ENCODE peak calls at places on chromosomes 6 and 20, in seven cellular contexts. One of them, this sample, is unnamed.

GRCh38 chr6:52253494-52253893 is 9.2 kb upstream of the IL17F start:
- DNase-seq in T-helper 2 cell treated with Interferon-gamma antibody and Interleukin-4, amounts not matched to agents 5 μg/mL and 100 μg/mL, for 36 hours: peak
- DNase-seq in stimulated activated CD4-positive, alpha-beta T cell treated with anti-CD3 and anti-CD28 coated beads, Interleukin-1b, Interleukin-23, amount 100 ng/mL, for 1 hour: no peak
- DNase-seq in stimulated activated naive B cell treated with anti-CD40 and anti-IgM and Interleukin-4, amounts not matched to agents 10 μg/mL and 1 μg/mL and 100 μg/mL, for 72 hours: no peak
- DNase-seq in mesendoderm: no peak
- DNase-seq in naive B cell: no peak
- DNase-seq in AG04450: no peak
- DNase-seq in this sample: no peak

GRCh38 chr6:110140650-110141049 is 38.8 kb downstream of the WASF1 start:
- DNase-seq in T-helper 2 cell treated with Interferon-gamma antibody and Interleukin-4, amounts not matched to agents 5 μg/mL and 100 μg/mL, for 36 hours: no peak
- DNase-seq in mesendoderm: peak
- DNase-seq in AG04450: peak
- DNase-seq in stimulated activated naive B cell treated with anti-CD40 and anti-IgM and Interleukin-4, amounts not matched to agents 10 μg/mL and 1 μg/mL and 100 μg/mL, for 72 hours: no peak
- DNase-seq in naive B cell: no peak
- DNase-seq in stimulated activated CD4-positive, alpha-beta T cell treated with anti-CD3 and anti-CD28 coated beads, Interleukin-1b, Interleukin-23, amount 100 ng/mL, for 1 hour: no peak
- DNase-seq in this sample: no peak

GRCh38 chr6:157401734-157402338 is 20.8 kb downstream of the ZDHHC14 start:
- DNase-seq in T-helper 2 cell treated with Interferon-gamma antibody and Interleukin-4, amounts not matched to agents 5 μg/mL and 100 μg/mL, for 36 hours: no peak
- DNase-seq in naive B cell: no peak
- DNase-seq in mesendoderm: no peak
- DNase-seq in stimulated activated naive B cell treated with anti-CD40 and anti-IgM and Interleukin-4, amounts not matched to agents 10 μg/mL and 1 μg/mL and 100 μg/mL, for 72 hours: no peak
- DNase-seq in AG04450: no peak
- DNase-seq in stimulated activated CD4-positive, alpha-beta T cell treated with anti-CD3 and anti-CD28 coated beads, Interleukin-1b, Interleukin-23, amount 100 ng/mL, for 1 hour: no peak
- DNase-seq in this sample: no peak

GRCh38 chr6:146913842-146914562 is 290.2 kb upstream of the STXBP5 start:
- DNase-seq in mesendoderm: peak
- DNase-seq in stimulated activated CD4-positive, alpha-beta T cell treated with anti-CD3 and anti-CD28 coated beads, Interleukin-1b, Interleukin-23, amount 100 ng/mL, for 1 hour: no peak
- DNase-seq in stimulated activated naive B cell treated with anti-CD40 and anti-IgM and Interleukin-4, amounts not matched to agents 10 μg/mL and 1 μg/mL and 100 μg/mL, for 72 hours: no peak
- DNase-seq in naive B cell: no peak
- DNase-seq in T-helper 2 cell treated with Interferon-gamma antibody and Interleukin-4, amounts not matched to agents 5 μg/mL and 100 μg/mL, for 36 hours: peak
- DNase-seq in AG04450: peak
- DNase-seq in this sample: peak

GRCh38 chr6:163457637-163458561 is 43.4 kb downstream of the QKI start:
- DNase-seq in naive B cell: no peak
- DNase-seq in stimulated activated CD4-positive, alpha-beta T cell treated with anti-CD3 and anti-CD28 coated beads, Interleukin-1b, Interleukin-23, amount 100 ng/mL, for 1 hour: no peak
- DNase-seq in AG04450: peak
- DNase-seq in mesendoderm: peak
- DNase-seq in T-helper 2 cell treated with Interferon-gamma antibody and Interleukin-4, amounts not matched to agents 5 μg/mL and 100 μg/mL, for 36 hours: no peak
- DNase-seq in stimulated activated naive B cell treated with anti-CD40 and anti-IgM and Interleukin-4, amounts not matched to agents 10 μg/mL and 1 μg/mL and 100 μg/mL, for 72 hours: no peak
- DNase-seq in this sample: no peak

GRCh38 chr6:9428416-9429172 is 986.3 kb downstream of the TFAP2A start:
- DNase-seq in stimulated activated naive B cell treated with anti-CD40 and anti-IgM and Interleukin-4, amounts not matched to agents 10 μg/mL and 1 μg/mL and 100 μg/mL, for 72 hours: no peak
- DNase-seq in mesendoderm: no peak
- DNase-seq in naive B cell: no peak
- DNase-seq in stimulated activated CD4-positive, alpha-beta T cell treated with anti-CD3 and anti-CD28 coated beads, Interleukin-1b, Interleukin-23, amount 100 ng/mL, for 1 hour: no peak
- DNase-seq in T-helper 2 cell treated with Interferon-gamma antibody and Interleukin-4, amounts not matched to agents 5 μg/mL and 100 μg/mL, for 36 hours: no peak
- DNase-seq in AG04450: no peak
- DNase-seq in this sample: no peak

GRCh38 chr20:49694450-49695071 is 19.1 kb downstream of the B4GALT5 start:
- DNase-seq in mesendoderm: peak
- DNase-seq in T-helper 2 cell treated with Interferon-gamma antibody and Interleukin-4, amounts not matched to agents 5 μg/mL and 100 μg/mL, for 36 hours: no peak
- DNase-seq in stimulated activated CD4-positive, alpha-beta T cell treated with anti-CD3 and anti-CD28 coated beads, Interleukin-1b, Interleukin-23, amount 100 ng/mL, for 1 hour: no peak
- DNase-seq in AG04450: no peak
- DNase-seq in naive B cell: no peak
- DNase-seq in stimulated activated naive B cell treated with anti-CD40 and anti-IgM and Interleukin-4, amounts not matched to agents 10 μg/mL and 1 μg/mL and 100 μg/mL, for 72 hours: no peak
- DNase-seq in this sample: no peak

GRCh38 chr6:66103954-66104353 is 396.9 kb upstream of the EYS start:
- DNase-seq in stimulated activated CD4-positive, alpha-beta T cell treated with anti-CD3 and anti-CD28 coated beads, Interleukin-1b, Interleukin-23, amount 100 ng/mL, for 1 hour: no peak
- DNase-seq in naive B cell: no peak
- DNase-seq in AG04450: no peak
- DNase-seq in mesendoderm: peak
- DNase-seq in stimulated activated naive B cell treated with anti-CD40 and anti-IgM and Interleukin-4, amounts not matched to agents 10 μg/mL and 1 μg/mL and 100 μg/mL, for 72 hours: no peak
- DNase-seq in T-helper 2 cell treated with Interferon-gamma antibody and Interleukin-4, amounts not matched to agents 5 μg/mL and 100 μg/mL, for 36 hours: no peak
- DNase-seq in this sample: no peak

GRCh38 chr6:37396571-37397185 is 36.3 kb upstream of the CMTR1 start:
- DNase-seq in T-helper 2 cell treated with Interferon-gamma antibody and Interleukin-4, amounts not matched to agents 5 μg/mL and 100 μg/mL, for 36 hours: no peak
- DNase-seq in naive B cell: no peak
- DNase-seq in mesendoderm: no peak
- DNase-seq in AG04450: no peak
- DNase-seq in stimulated activated naive B cell treated with anti-CD40 and anti-IgM and Interleukin-4, amounts not matched to agents 10 μg/mL and 1 μg/mL and 100 μg/mL, for 72 hours: no peak
- DNase-seq in stimulated activated CD4-positive, alpha-beta T cell treated with anti-CD3 and anti-CD28 coated beads, Interleukin-1b, Interleukin-23, amount 100 ng/mL, for 1 hour: no peak
- DNase-seq in this sample: no peak

GRCh38 chr6:36659271-36659670 is 19.2 kb upstream of the CDKN1A start:
- DNase-seq in stimulated activated naive B cell treated with anti-CD40 and anti-IgM and Interleukin-4, amounts not matched to agents 10 μg/mL and 1 μg/mL and 100 μg/mL, for 72 hours: no peak
- DNase-seq in T-helper 2 cell treated with Interferon-gamma antibody and Interleukin-4, amounts not matched to agents 5 μg/mL and 100 μg/mL, for 36 hours: no peak
- DNase-seq in mesendoderm: no peak
- DNase-seq in naive B cell: no peak
- DNase-seq in stimulated activated CD4-positive, alpha-beta T cell treated with anti-CD3 and anti-CD28 coated beads, Interleukin-1b, Interleukin-23, amount 100 ng/mL, for 1 hour: no peak
- DNase-seq in AG04450: no peak
- DNase-seq in this sample: no peak

GRCh38 chr6:2877057-2877882 is 25.8 kb downstream of the SERPINB9 start:
- DNase-seq in AG04450: no peak
- DNase-seq in stimulated activated CD4-positive, alpha-beta T cell treated with anti-CD3 and anti-CD28 coated beads, Interleukin-1b, Interleukin-23, amount 100 ng/mL, for 1 hour: no peak
- DNase-seq in naive B cell: no peak
- DNase-seq in stimulated activated naive B cell treated with anti-CD40 and anti-IgM and Interleukin-4, amounts not matched to agents 10 μg/mL and 1 μg/mL and 100 μg/mL, for 72 hours: no peak
- DNase-seq in mesendoderm: peak
- DNase-seq in T-helper 2 cell treated with Interferon-gamma antibody and Interleukin-4, amounts not matched to agents 5 μg/mL and 100 μg/mL, for 36 hours: no peak
- DNase-seq in this sample: no peak

GRCh38 chr6:69796081-69796626 is 656 bp downstream of the LMBRD1 start:
- DNase-seq in naive B cell: peak
- DNase-seq in T-helper 2 cell treated with Interferon-gamma antibody and Interleukin-4, amounts not matched to agents 5 μg/mL and 100 μg/mL, for 36 hours: no peak
- DNase-seq in stimulated activated CD4-positive, alpha-beta T cell treated with anti-CD3 and anti-CD28 coated beads, Interleukin-1b, Interleukin-23, amount 100 ng/mL, for 1 hour: peak
- DNase-seq in stimulated activated naive B cell treated with anti-CD40 and anti-IgM and Interleukin-4, amounts not matched to agents 10 μg/mL and 1 μg/mL and 100 μg/mL, for 72 hours: peak
- DNase-seq in mesendoderm: peak
- DNase-seq in AG04450: no peak
- DNase-seq in this sample: peak

GRCh38 chr6:133769463-133769862 is 119.5 kb upstream of the TCF21 start:
- DNase-seq in naive B cell: no peak
- DNase-seq in stimulated activated CD4-positive, alpha-beta T cell treated with anti-CD3 and anti-CD28 coated beads, Interleukin-1b, Interleukin-23, amount 100 ng/mL, for 1 hour: no peak
- DNase-seq in stimulated activated naive B cell treated with anti-CD40 and anti-IgM and Interleukin-4, amounts not matched to agents 10 μg/mL and 1 μg/mL and 100 μg/mL, for 72 hours: no peak
- DNase-seq in T-helper 2 cell treated with Interferon-gamma antibody and Interleukin-4, amounts not matched to agents 5 μg/mL and 100 μg/mL, for 36 hours: no peak
- DNase-seq in mesendoderm: peak
- DNase-seq in AG04450: no peak
- DNase-seq in this sample: no peak

GRCh38 chr6:137933696-137934095 is 66.6 kb downstream of the TNFAIP3 start:
- DNase-seq in T-helper 2 cell treated with Interferon-gamma antibody and Interleukin-4, amounts not matched to agents 5 μg/mL and 100 μg/mL, for 36 hours: no peak
- DNase-seq in stimulated activated CD4-positive, alpha-beta T cell treated with anti-CD3 and anti-CD28 coated beads, Interleukin-1b, Interleukin-23, amount 100 ng/mL, for 1 hour: no peak
- DNase-seq in AG04450: peak
- DNase-seq in stimulated activated naive B cell treated with anti-CD40 and anti-IgM and Interleukin-4, amounts not matched to agents 10 μg/mL and 1 μg/mL and 100 μg/mL, for 72 hours: no peak
- DNase-seq in naive B cell: no peak
- DNase-seq in mesendoderm: no peak
- DNase-seq in this sample: no peak

GRCh38 chr20:49187330-49188100 is 619 bp downstream of the STAU1 start:
- DNase-seq in stimulated activated CD4-positive, alpha-beta T cell treated with anti-CD3 and anti-CD28 coated beads, Interleukin-1b, Interleukin-23, amount 100 ng/mL, for 1 hour: no peak
- DNase-seq in naive B cell: peak
- DNase-seq in T-helper 2 cell treated with Interferon-gamma antibody and Interleukin-4, amounts not matched to agents 5 μg/mL and 100 μg/mL, for 36 hours: peak
- DNase-seq in AG04450: no peak
- DNase-seq in mesendoderm: peak
- DNase-seq in stimulated activated naive B cell treated with anti-CD40 and anti-IgM and Interleukin-4, amounts not matched to agents 10 μg/mL and 1 μg/mL and 100 μg/mL, for 72 hours: no peak
- DNase-seq in this sample: no peak

GRCh38 chr6:104930939-104931338 is 26.0 kb upstream of the LIN28B start:
- DNase-seq in stimulated activated CD4-positive, alpha-beta T cell treated with anti-CD3 and anti-CD28 coated beads, Interleukin-1b, Interleukin-23, amount 100 ng/mL, for 1 hour: no peak
- DNase-seq in stimulated activated naive B cell treated with anti-CD40 and anti-IgM and Interleukin-4, amounts not matched to agents 10 μg/mL and 1 μg/mL and 100 μg/mL, for 72 hours: no peak
- DNase-seq in naive B cell: no peak
- DNase-seq in mesendoderm: no peak
- DNase-seq in T-helper 2 cell treated with Interferon-gamma antibody and Interleukin-4, amounts not matched to agents 5 μg/mL and 100 μg/mL, for 36 hours: no peak
- DNase-seq in AG04450: no peak
- DNase-seq in this sample: no peak